ENCODE peak calls at places on chromosomes 3 and 15, in five cellular contexts. One of them, this sample, is unnamed.

GRCh38 chr15:28911295-28911979 is 25.7 kb downstream of the APBA2 start:
- DNase-seq in GM23248: no peak
- DNase-seq in fibroblast of lung: no peak
- DNase-seq in hepatocyte: no peak
- DNase-seq in CD4-positive, alpha-beta memory T cell: no peak
- DNase-seq in this sample: no peak

GRCh38 chr15:96343529-96344072 is 13.1 kb downstream of the NR2F2 start:
- DNase-seq in hepatocyte: no peak
- DNase-seq in CD4-positive, alpha-beta memory T cell: no peak
- DNase-seq in fibroblast of lung: no peak
- DNase-seq in GM23248: no peak
- DNase-seq in this sample: no peak

GRCh38 chr3:46080124-46080991 is 53.1 kb upstream of the XCR1 start:
- DNase-seq in GM23248: peak; percentile 34
- DNase-seq in fibroblast of lung: peak; percentile 4
- DNase-seq in hepatocyte: no peak
- DNase-seq in CD4-positive, alpha-beta memory T cell: no peak
- DNase-seq in this sample: no peak

GRCh38 chr15:59296181-59296617 is 76.5 kb downstream of the MYO1E start:
- DNase-seq in GM23248: peak; percentile 92
- DNase-seq in hepatocyte: no peak
- DNase-seq in fibroblast of lung: peak; percentile 85
- DNase-seq in CD4-positive, alpha-beta memory T cell: no peak
- DNase-seq in this sample: no peak

GRCh38 chr3:128319741-128320141 is 146.9 kb downstream of the DNAJB8 start:
- DNase-seq in CD4-positive, alpha-beta memory T cell: no peak
- DNase-seq in fibroblast of lung: no peak
- DNase-seq in GM23248: no peak
- DNase-seq in hepatocyte: no peak
- DNase-seq in this sample: no peak

GRCh38 chr15:52093539-52094502 is 18.8 kb downstream of the BCL2L10 start:
- DNase-seq in CD4-positive, alpha-beta memory T cell: no peak
- DNase-seq in hepatocyte: no peak
- DNase-seq in fibroblast of lung: peak; percentile 90
- DNase-seq in GM23248: peak; percentile 97
- DNase-seq in this sample: no peak

GRCh38 chr3:69149586-69149985 is 27.2 kb upstream of the LMOD3 start:
- DNase-seq in fibroblast of lung: no peak
- DNase-seq in GM23248: no peak
- DNase-seq in CD4-positive, alpha-beta memory T cell: no peak
- DNase-seq in hepatocyte: no peak
- DNase-seq in this sample: no peak

GRCh38 chr15:27499191-27499590 is 528.2 kb downstream of the GABRG3 start:
- DNase-seq in fibroblast of lung: no peak
- DNase-seq in GM23248: no peak
- DNase-seq in hepatocyte: no peak
- DNase-seq in CD4-positive, alpha-beta memory T cell: no peak
- DNase-seq in this sample: no peak

GRCh38 chr15:29734917-29735572 is 87.2 kb downstream of the TJP1 start:
- DNase-seq in hepatocyte: peak; percentile 32
- DNase-seq in CD4-positive, alpha-beta memory T cell: no peak
- DNase-seq in fibroblast of lung: no peak
- DNase-seq in GM23248: peak; percentile 10
- DNase-seq in this sample: no peak

GRCh38 chr3:72448858-72449257 is 399.4 kb downstream of the SHQ1 start:
- DNase-seq in hepatocyte: no peak
- DNase-seq in CD4-positive, alpha-beta memory T cell: no peak
- DNase-seq in fibroblast of lung: no peak
- DNase-seq in GM23248: peak; percentile 27
- DNase-seq in this sample: no peak

GRCh38 chr3:178205750-178206149 is 330.5 kb upstream of the KCNMB2 start:
- DNase-seq in hepatocyte: no peak
- DNase-seq in GM23248: peak; percentile 25
- DNase-seq in fibroblast of lung: no peak
- DNase-seq in CD4-positive, alpha-beta memory T cell: no peak
- DNase-seq in this sample: no peak

GRCh38 chr3:185195652-185196051 is 42.8 kb upstream of the C3orf70 start:
- DNase-seq in hepatocyte: no peak
- DNase-seq in fibroblast of lung: no peak
- DNase-seq in GM23248: no peak
- DNase-seq in CD4-positive, alpha-beta memory T cell: no peak
- DNase-seq in this sample: no peak

GRCh38 chr3:185197071-185197470 is 44.2 kb upstream of the C3orf70 start:
- DNase-seq in hepatocyte: no peak
- DNase-seq in fibroblast of lung: no peak
- DNase-seq in CD4-positive, alpha-beta memory T cell: no peak
- DNase-seq in GM23248: no peak
- DNase-seq in this sample: no peak

GRCh38 chr3:185204894-185205293 is 49.0 kb downstream of the EHHADH start:
- DNase-seq in hepatocyte: no peak
- DNase-seq in GM23248: no peak
- DNase-seq in CD4-positive, alpha-beta memory T cell: no peak
- DNase-seq in fibroblast of lung: no peak
- DNase-seq in this sample: no peak

GRCh38 chr3:185200639-185201038 is 47.8 kb upstream of the C3orf70 start:
- DNase-seq in hepatocyte: no peak
- DNase-seq in fibroblast of lung: peak; percentile 85
- DNase-seq in CD4-positive, alpha-beta memory T cell: no peak
- DNase-seq in GM23248: peak; percentile 85
- DNase-seq in this sample: no peak

GRCh38 chr3:185199671-185200070 is 46.8 kb upstream of the C3orf70 start:
- DNase-seq in CD4-positive, alpha-beta memory T cell: no peak
- DNase-seq in GM23248: no peak
- DNase-seq in fibroblast of lung: no peak
- DNase-seq in hepatocyte: no peak
- DNase-seq in this sample: no peak
- H3K27ac ChIP-seq in CD4-positive, alpha-beta memory T cell: no peak overlapping the region
- H3K27ac ChIP-seq in GM23248: no peak overlapping the region
- H3K27ac ChIP-seq in fibroblast of lung: no peak overlapping the region
- H3K27ac ChIP-seq in hepatocyte: no peak overlapping the region
- H3K27ac ChIP-seq in this sample: no peak overlapping the region

DNA sequence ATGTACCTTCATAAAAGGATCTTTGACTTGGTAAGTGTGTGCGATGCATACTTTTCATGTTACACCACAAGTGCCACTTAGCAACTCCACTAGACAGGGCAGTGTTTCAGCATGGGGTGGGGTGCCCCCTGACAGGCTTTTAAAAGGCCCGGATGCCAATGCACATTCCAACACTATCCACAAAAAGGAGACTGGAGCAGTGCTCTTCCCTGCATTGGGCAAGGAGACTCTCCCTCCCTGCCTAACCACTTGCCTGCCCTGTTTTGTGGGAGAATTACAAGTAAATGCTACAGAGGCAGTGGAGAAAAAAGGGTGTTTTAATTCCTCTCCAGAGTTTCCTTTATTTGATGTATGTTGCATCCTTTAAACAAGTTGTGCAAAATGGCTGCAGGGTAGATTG is 1.7 kb upstream of the RARB start:
- DNase-seq in GM23248: no peak
- DNase-seq in CD4-positive, alpha-beta memory T cell: no peak
- DNase-seq in fibroblast of lung: no peak
- DNase-seq in hepatocyte: no peak
- DNase-seq in this sample: no peak
- H3K4me1 ChIP-seq in GM23248: peaks cover 7% of the 10 kb centered on the region
- H3K4me1 ChIP-seq in CD4-positive, alpha-beta memory T cell: no peaks in the 10 kb centered on the region
- H3K4me1 ChIP-seq in fibroblast of lung: peaks cover 3% of the 10 kb centered on the region
- H3K4me1 ChIP-seq in hepatocyte: peaks cover 45% of the 10 kb centered on the region
- H3K4me1 ChIP-seq in this sample: no peaks in the 10 kb centered on the region

GRCh38 chr15:25171111-25171811 is 216.5 kb downstream of the SNRPN start:
- DNase-seq in CD4-positive, alpha-beta memory T cell: no peak
- DNase-seq in GM23248: no peak
- DNase-seq in fibroblast of lung: no peak
- DNase-seq in hepatocyte: peak; percentile 2
- DNase-seq in this sample: no peak
- H3K9me3 ChIP-seq in CD4-positive, alpha-beta memory T cell: no peaks in the 10 kb centered on the region
- H3K9me3 ChIP-seq in GM23248: no peaks in the 10 kb centered on the region
- H3K9me3 ChIP-seq in fibroblast of lung: no peaks in the 10 kb centered on the region
- H3K9me3 ChIP-seq in hepatocyte: peaks cover 3% of the 10 kb centered on the region
- H3K9me3 ChIP-seq in this sample: peaks cover 57% of the 10 kb centered on the region

GRCh38 chr15:74815961-74816360 is 3.3 kb downstream of the LMAN1L start:
- DNase-seq in fibroblast of lung: no peak
- DNase-seq in CD4-positive, alpha-beta memory T cell: no peak
- DNase-seq in GM23248: no peak
- DNase-seq in hepatocyte: no peak
- DNase-seq in this sample: no peak
- H3K27ac ChIP-seq in fibroblast of lung: no peak overlapping the region
- H3K27ac ChIP-seq in CD4-positive, alpha-beta memory T cell: no peak overlapping the region
- H3K27ac ChIP-seq in GM23248: no peak overlapping the region
- H3K27ac ChIP-seq in hepatocyte: no peak overlapping the region
- H3K27ac ChIP-seq in this sample: no peak overlapping the region

GRCh38 chr15:58057559-58057958 is 8.0 kb downstream of the ALDH1A2 start:
- DNase-seq in GM23248: peak; percentile 9
- DNase-seq in hepatocyte: no peak
- DNase-seq in fibroblast of lung: no peak
- DNase-seq in CD4-positive, alpha-beta memory T cell: no peak
- DNase-seq in this sample: no peak
- H3K4me1 ChIP-seq in GM23248: no peaks in the 10 kb centered on the region
- H3K4me1 ChIP-seq in hepatocyte: no peaks in the 10 kb centered on the region
- H3K4me1 ChIP-seq in fibroblast of lung: no peaks in the 10 kb centered on the region
- H3K4me1 ChIP-seq in CD4-positive, alpha-beta memory T cell: no peaks in the 10 kb centered on the region
- H3K4me1 ChIP-seq in this sample: no peaks in the 10 kb centered on the region

DNA sequence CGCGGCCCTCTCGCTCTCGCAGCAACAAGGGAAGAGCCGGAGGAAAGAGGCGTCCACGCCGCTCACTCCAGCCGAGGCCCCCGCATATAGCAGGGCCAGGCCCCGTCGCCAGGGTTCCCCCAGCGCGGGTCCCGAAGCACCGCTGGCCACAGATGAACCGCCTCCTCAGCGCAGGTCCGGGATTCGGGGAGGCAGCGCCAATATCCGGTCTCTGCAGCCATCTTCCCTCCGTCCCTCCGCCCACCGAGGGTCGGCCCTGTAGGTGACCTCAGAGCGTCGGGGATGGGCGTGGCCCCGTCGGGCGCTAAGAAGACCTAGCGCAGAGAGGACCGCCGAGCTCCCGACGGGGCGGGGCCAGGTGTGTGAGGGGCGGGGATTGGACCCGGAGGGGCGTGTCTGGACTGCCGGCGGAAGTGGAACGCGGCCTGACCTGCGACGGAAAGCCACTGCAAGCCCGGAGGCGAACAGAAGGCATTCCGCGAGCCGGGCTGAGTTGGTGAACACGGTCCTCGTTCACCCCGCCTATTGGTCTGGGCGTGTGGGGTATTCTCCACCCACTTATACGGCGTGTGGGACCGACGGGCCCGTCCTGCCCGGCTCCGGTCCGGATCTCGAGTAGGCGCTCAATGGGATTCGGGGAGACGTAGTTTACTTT is 26.8 kb upstream of the MTHFS start:
- DNase-seq in fibroblast of lung: peak; percentile 91
- DNase-seq in GM23248: peak; percentile 96
- DNase-seq in hepatocyte: peak; percentile 99
- DNase-seq in CD4-positive, alpha-beta memory T cell: peak; percentile 99
- DNase-seq in this sample: peak; percentile 95
- H3K9me3 ChIP-seq in fibroblast of lung: no peaks in the 10 kb centered on the region
- H3K9me3 ChIP-seq in GM23248: no peaks in the 10 kb centered on the region
- H3K9me3 ChIP-seq in hepatocyte: no peaks in the 10 kb centered on the region
- H3K9me3 ChIP-seq in CD4-positive, alpha-beta memory T cell: no peaks in the 10 kb centered on the region
- H3K9me3 ChIP-seq in this sample: no peaks in the 10 kb centered on the region

GRCh38 chr3:160856450-160856849 is 100.4 kb downstream of the PPM1L start:
- DNase-seq in fibroblast of lung: no peak
- DNase-seq in hepatocyte: no peak
- DNase-seq in CD4-positive, alpha-beta memory T cell: no peak
- DNase-seq in GM23248: no peak
- DNase-seq in this sample: no peak

GRCh38 chr3:160851629-160852210 is 95.7 kb downstream of the PPM1L start:
- DNase-seq in GM23248: no peak
- DNase-seq in hepatocyte: no peak
- DNase-seq in fibroblast of lung: no peak
- DNase-seq in CD4-positive, alpha-beta memory T cell: no peak
- DNase-seq in this sample: no peak

GRCh38 chr3:160857476-160857875 is 101.4 kb downstream of the PPM1L start:
- DNase-seq in GM23248: no peak
- DNase-seq in hepatocyte: no peak
- DNase-seq in fibroblast of lung: no peak
- DNase-seq in CD4-positive, alpha-beta memory T cell: no peak
- DNase-seq in this sample: no peak

DNA sequence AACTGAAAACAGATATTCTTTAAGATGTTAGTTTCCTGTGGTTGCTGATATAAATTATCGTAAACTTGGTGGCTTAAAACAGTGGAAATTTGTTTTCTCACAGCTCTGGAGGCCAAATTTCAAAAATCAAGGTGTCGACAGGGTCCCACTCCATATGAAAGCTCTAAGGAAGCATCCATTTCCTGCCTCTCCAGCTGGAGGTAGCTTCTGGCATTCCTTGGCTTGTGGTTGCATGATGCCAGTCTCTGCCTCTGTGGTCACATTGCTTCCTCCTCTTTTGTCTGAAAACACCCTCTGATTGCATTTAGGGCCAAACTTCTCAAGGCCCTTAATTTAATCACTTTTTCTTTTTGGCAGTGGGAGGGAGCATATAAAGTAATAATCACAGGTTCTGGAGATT is 96.8 kb downstream of the PPM1L start:
- DNase-seq in hepatocyte: no peak
- DNase-seq in GM23248: no peak
- DNase-seq in CD4-positive, alpha-beta memory T cell: no peak
- DNase-seq in fibroblast of lung: no peak
- DNase-seq in this sample: no peak
- H3K27ac ChIP-seq in hepatocyte: no peak overlapping the region
- H3K27ac ChIP-seq in GM23248: no peak overlapping the region
- H3K27ac ChIP-seq in CD4-positive, alpha-beta memory T cell: no peak overlapping the region
- H3K27ac ChIP-seq in fibroblast of lung: no peak overlapping the region
- H3K27ac ChIP-seq in this sample: no peak overlapping the region

GRCh38 chr3:138329127-138329983 is at the start of gene NME9:
- DNase-seq in CD4-positive, alpha-beta memory T cell: peak; percentile 89
- DNase-seq in GM23248: peak; percentile 88
- DNase-seq in fibroblast of lung: peak; percentile 71
- DNase-seq in hepatocyte: peak; percentile 95
- DNase-seq in this sample: peak; percentile 88

GRCh38 chr3:138328341-138328740 is 1.3 kb downstream of the NME9 start:
- DNase-seq in hepatocyte: peak; percentile 24
- DNase-seq in fibroblast of lung: peak; percentile 22
- DNase-seq in CD4-positive, alpha-beta memory T cell: no peak
- DNase-seq in GM23248: peak; percentile 82
- DNase-seq in this sample: no peak

GRCh38 chr3:138329984-138330293 is 288 bp upstream of the NME9 start:
- DNase-seq in GM23248: no peak
- DNase-seq in CD4-positive, alpha-beta memory T cell: no peak
- DNase-seq in hepatocyte: no peak
- DNase-seq in fibroblast of lung: no peak
- DNase-seq in this sample: no peak

GRCh38 chr3:138332472-138333073 is 2.9 kb upstream of the NME9 start:
- DNase-seq in hepatocyte: peak; percentile 26
- DNase-seq in fibroblast of lung: peak; percentile 66
- DNase-seq in GM23248: peak; percentile 70
- DNase-seq in CD4-positive, alpha-beta memory T cell: peak; percentile 26
- DNase-seq in this sample: peak; percentile 17

GRCh38 chr3:138331143-138331894 is 1.7 kb upstream of the NME9 start:
- DNase-seq in hepatocyte: no peak
- DNase-seq in CD4-positive, alpha-beta memory T cell: no peak
- DNase-seq in GM23248: peak; percentile 62
- DNase-seq in fibroblast of lung: peak; percentile 27
- DNase-seq in this sample: no peak
- H3K4me1 ChIP-seq in hepatocyte: peaks cover 16% of the 10 kb centered on the region
- H3K4me1 ChIP-seq in CD4-positive, alpha-beta memory T cell: peaks cover 8% of the 10 kb centered on the region
- H3K4me1 ChIP-seq in GM23248: peaks cover 6% of the 10 kb centered on the region
- H3K4me1 ChIP-seq in fibroblast of lung: no peaks in the 10 kb centered on the region
- H3K4me1 ChIP-seq in this sample: peaks cover 5% of the 10 kb centered on the region

GRCh38 chr3:149832086-149832485 is 19.1 kb downstream of the RNF13 start:
- DNase-seq in fibroblast of lung: no peak
- DNase-seq in hepatocyte: no peak
- DNase-seq in CD4-positive, alpha-beta memory T cell: no peak
- DNase-seq in GM23248: peak; percentile 67
- DNase-seq in this sample: no peak
- H3K9me3 ChIP-seq in fibroblast of lung: no peaks in the 10 kb centered on the region
- H3K9me3 ChIP-seq in hepatocyte: peaks cover 14% of the 10 kb centered on the region
- H3K9me3 ChIP-seq in CD4-positive, alpha-beta memory T cell: no peaks in the 10 kb centered on the region
- H3K9me3 ChIP-seq in GM23248: peaks cover 3% of the 10 kb centered on the region
- H3K9me3 ChIP-seq in this sample: peaks cover 13% of the 10 kb centered on the region